ENCODE peak calls at places on chromosome 13, in four cellular contexts. G is K562, C is GM12878, B is HepG2. X is an unnamed sample.

GRCh38 chr13:47859129-47859528 is 141.9 kb downstream of the SUCLA2 start:
- DNase-seq in G (no peak), C (no peak), B (no peak), X (no peak)

GRCh38 chr13:30121666-30122065 is 185.7 kb downstream of the KATNAL1 start:
- DNase-seq in G (no peak), C (no peak), B (no peak), X (no peak)

GRCh38 chr13:52846567-52847321 is 1.7 kb downstream of the PCDH8 start:
- DNase-seq in G (no peak), C (no peak), B (no peak), X (peak)

GRCh38 chr13:26721251-26721939 is 39.2 kb downstream of the GPR12 start:
- DNase-seq in G (no peak), C (no peak), B (no peak), X (no peak)

GRCh38 chr13:19153782-19154450 is 27.7 kb downstream of the TUBA3C start:
- DNase-seq in G (peak), C (no peak), B (peak), X (no peak)

GRCh38 chr13:34591163-34591562 is 350.9 kb upstream of the NBEA start:
- DNase-seq in G (no peak), C (no peak), B (no peak), X (no peak)

GRCh38 chr13:101661839-101662238 is 209.4 kb downstream of the ITGBL1 start:
- DNase-seq in G (no peak), C (no peak), B (no peak), X (no peak)

GRCh38 chr13:97219226-97219625 is 2.9 kb upstream of the MBNL2 start:
- DNase-seq in G (no peak), C (no peak), B (peak), X (no peak)

GRCh38 chr13:27171244-27171829 is at the start of gene USP12:
- DNase-seq in G (peak), C (no peak), B (no peak), X (peak)

GRCh38 chr13:100203696-100204367 is 114.9 kb downstream of the PCCA start:
- DNase-seq in G (no peak), C (no peak), B (no peak), X (no peak)

GRCh38 chr13:50484472-50485113 is 358.9 kb downstream of the DLEU7 start:
- DNase-seq in G (no peak), C (no peak), B (no peak), X (no peak)

GRCh38 chr13:26498524-26499208 is 58.8 kb upstream of the WASF3 start:
- DNase-seq in G (no peak), C (no peak), B (no peak), X (no peak)

GRCh38 chr13:28557725-28558124 is 62.8 kb upstream of the FLT1 start:
- DNase-seq in G (no peak), C (no peak), B (no peak), X (no peak)

GRCh38 chr13:42110410-42111155 is 62.1 kb downstream of the DGKH start:
- DNase-seq in G (peak), C (peak), B (peak), X (no peak)

GRCh38 chr13:20528451-20528850 is 2.8 kb upstream of the CRYL1 start:
- DNase-seq in G (no peak), C (peak), B (no peak), X (no peak)

GRCh38 chr13:34025746-34026145 is 207.8 kb downstream of the RFC3 start:
- DNase-seq in G (no peak), C (no peak), B (no peak), X (no peak)

GRCh38 chr13:24233351-24233901 is 72.9 kb downstream of the SPATA13 start:
- DNase-seq in G (no peak), C (no peak), B (no peak), X (peak)

GRCh38 chr13:79541426-79542049 is 60.6 kb downstream of the NDFIP2 start:
- DNase-seq in G (peak), C (peak), B (peak), X (no peak)

GRCh38 chr13:81714513-81714912 is 1373.6 kb upstream of the SPRY2 start:
- DNase-seq in G (no peak), C (no peak), B (no peak), X (no peak)
- TF ChIP-seq CBFB in G (no peak), C (no peak), B (no peak), X (no peak)

GRCh38 chr13:92510416-92510815 is 716.2 kb upstream of the GPC6 start:
- DNase-seq in G (no peak), C (no peak), B (no peak), X (no peak)
- TF ChIP-seq CBFB in G (no peak), C (no peak), B (no peak), X (no peak)

GRCh38 chr13:114164027-114164426 is 15.0 kb upstream of the CFAP97D2 start:
- DNase-seq in G (no peak), C (no peak), B (no peak), X (no peak)
- TF ChIP-seq CBFB in G (no peak), C (no peak), B (no peak), X (no peak)

GRCh38 chr13:59447846-59448620 is 715.7 kb downstream of the DIAPH3 start:
- DNase-seq in G (no peak), C (no peak), B (peak), X (no peak)
- TF ChIP-seq CBFB in G (no peak), C (no peak), B (no peak), X (peak)

GRCh38 chr13:104953588-104953987 is 1581.9 kb downstream of the EFNB2 start:
- DNase-seq in G (no peak), C (no peak), B (no peak), X (no peak)
- TF ChIP-seq CBFB in G (no peak), C (no peak), B (no peak), X (no peak)

DNA sequence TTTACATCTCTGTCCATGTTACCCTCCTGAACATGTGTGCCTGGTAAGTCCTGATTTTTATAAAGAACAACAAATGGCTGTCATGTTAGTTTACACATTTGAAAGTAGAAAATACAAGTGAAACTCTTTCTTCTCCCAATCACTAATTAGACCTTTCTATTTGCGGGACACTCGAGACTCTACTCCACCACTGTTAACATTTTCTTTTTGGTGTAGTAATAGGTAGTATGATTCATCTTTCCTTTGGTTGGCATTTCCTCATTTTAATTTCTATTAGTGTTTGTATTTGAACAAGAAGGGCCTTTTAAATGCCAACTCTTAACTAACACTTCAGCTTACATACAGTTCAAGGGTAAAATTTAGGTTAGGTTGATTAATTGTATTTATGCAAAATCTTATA is 371.1 kb downstream of the PCDH9 start:
- DNase-seq in G (no peak), C (no peak), B (no peak), X (no peak)
- TF ChIP-seq CBFB in G (no peak), C (no peak), B (no peak), X (no peak)

GRCh38 chr13:102903659-102904407 is 58.0 kb downstream of the ERCC5 start:
- DNase-seq in G (peak), C (no peak), B (no peak), X (no peak)

GRCh38 chr13:102900193-102900608 is 54.4 kb downstream of the ERCC5 start:
- DNase-seq in G (no peak), C (no peak), B (peak), X (no peak)

GRCh38 chr13:102901056-102901455 is 55.2 kb downstream of the ERCC5 start:
- DNase-seq in G (no peak), C (no peak), B (no peak), X (no peak)

GRCh38 chr13:102902789-102903347 is 57.0 kb downstream of the ERCC5 start:
- DNase-seq in G (no peak), C (no peak), B (peak), X (peak)

DNA sequence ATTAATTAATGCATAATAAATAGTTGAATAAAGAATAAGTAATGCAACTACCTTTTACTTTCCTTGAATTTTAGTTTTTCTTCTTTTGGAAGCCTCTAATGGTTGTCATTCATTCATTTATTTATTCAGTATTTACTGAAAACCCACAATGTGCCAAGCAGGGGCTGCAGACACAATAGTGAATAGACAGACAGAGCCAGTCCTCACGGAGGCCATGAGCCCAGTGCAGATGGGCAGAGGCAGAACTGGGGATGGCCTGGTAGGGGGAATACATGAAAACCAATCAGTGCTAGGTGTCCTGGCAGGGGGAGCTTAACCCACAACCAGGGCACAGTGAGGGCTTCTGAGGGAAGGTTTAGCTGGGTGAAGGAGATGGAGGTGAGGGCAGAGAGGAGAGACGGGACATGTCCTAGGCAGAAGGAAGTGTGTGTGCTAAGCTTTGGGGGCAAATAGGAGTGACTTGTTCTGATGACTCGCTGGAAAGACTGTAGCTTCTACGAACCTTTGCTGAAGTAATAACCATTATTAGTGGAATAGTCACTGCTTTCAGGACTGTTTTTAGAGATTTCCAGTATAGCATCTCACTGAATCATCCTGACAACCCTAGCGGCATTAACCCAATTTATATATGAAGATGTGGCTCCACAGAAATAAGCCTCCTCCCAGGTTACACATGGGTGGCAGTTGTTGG is 55.9 kb downstream of the ERCC5 start:
- DNase-seq in G (no peak), C (no peak), B (no peak), X (no peak)
- TF ChIP-seq CBFB in G (no peak), C (no peak), B (no peak), X (no peak)

GRCh38 chr13:75929074-75929473 is 292.9 kb downstream of the LMO7 start:
- DNase-seq in G (no peak), C (no peak), B (no peak), X (no peak)
- TF ChIP-seq CBFB in G (no peak), C (no peak), B (no peak), X (no peak)

X was measured in WTC11.